ENCODE peak calls at places on chromosomes 3 and 15, in nine cellular contexts. One of them, this sample, is unnamed.

GRCh38 chr3:135927170-135927569 is 38.4 kb upstream of the PPP2R3A start:
- DNase-seq in tibial nerve: no peak
- DNase-seq in uterus: no peak
- DNase-seq in transverse colon: no peak
- DNase-seq in right lobe of liver: no peak
- DNase-seq in endothelial cell of umbilical vein: no peak
- DNase-seq in heart left ventricle: no peak
- DNase-seq in HCT116: no peak
- DNase-seq in sigmoid colon: no peak
- DNase-seq in this sample: no peak

GRCh38 chr3:4850211-4850927 is 128.9 kb upstream of the BHLHE40 start:
- DNase-seq in tibial nerve: no peak
- DNase-seq in uterus: no peak
- DNase-seq in transverse colon: no peak
- DNase-seq in right lobe of liver: no peak
- DNase-seq in endothelial cell of umbilical vein: no peak
- DNase-seq in heart left ventricle: no peak
- DNase-seq in HCT116: no peak
- DNase-seq in sigmoid colon: no peak
- DNase-seq in this sample: no peak

GRCh38 chr15:33641069-33641468 is 327.2 kb upstream of the CHRM5 start:
- DNase-seq in tibial nerve: no peak
- DNase-seq in uterus: no peak
- DNase-seq in transverse colon: no peak
- DNase-seq in right lobe of liver: no peak
- DNase-seq in endothelial cell of umbilical vein: no peak
- DNase-seq in heart left ventricle: no peak
- DNase-seq in HCT116: no peak
- DNase-seq in sigmoid colon: no peak
- DNase-seq in this sample: no peak

GRCh38 chr3:154889227-154889634 is 190.9 kb upstream of the MME start:
- DNase-seq in tibial nerve: no peak
- DNase-seq in uterus: no peak
- DNase-seq in transverse colon: no peak
- DNase-seq in right lobe of liver: no peak
- DNase-seq in endothelial cell of umbilical vein: no peak
- DNase-seq in heart left ventricle: no peak
- DNase-seq in HCT116: no peak
- DNase-seq in sigmoid colon: no peak
- DNase-seq in this sample: no peak

GRCh38 chr3:160400048-160400630 is 689 bp downstream of the SMC4 start:
- DNase-seq in tibial nerve: no peak
- DNase-seq in uterus: peak
- DNase-seq in transverse colon: peak
- DNase-seq in right lobe of liver: peak
- DNase-seq in endothelial cell of umbilical vein: peak
- DNase-seq in heart left ventricle: peak
- DNase-seq in HCT116: no peak
- DNase-seq in sigmoid colon: peak
- DNase-seq in this sample: peak

GRCh38 chr15:71042356-71042922 is 72.8 kb upstream of the THSD4 start:
- DNase-seq in tibial nerve: no peak
- DNase-seq in uterus: no peak
- DNase-seq in transverse colon: no peak
- DNase-seq in right lobe of liver: no peak
- DNase-seq in endothelial cell of umbilical vein: no peak
- DNase-seq in heart left ventricle: no peak
- DNase-seq in HCT116: no peak
- DNase-seq in sigmoid colon: no peak
- DNase-seq in this sample: no peak

GRCh38 chr3:194602580-194603300 is 30.5 kb downstream of the TMEM44 start:
- DNase-seq in tibial nerve: no peak
- DNase-seq in uterus: no peak
- DNase-seq in transverse colon: no peak
- DNase-seq in right lobe of liver: no peak
- DNase-seq in endothelial cell of umbilical vein: no peak
- DNase-seq in heart left ventricle: no peak
- DNase-seq in HCT116: no peak
- DNase-seq in sigmoid colon: no peak
- DNase-seq in this sample: no peak

GRCh38 chr3:193704431-193704830 is 111.4 kb downstream of the OPA1 start:
- DNase-seq in tibial nerve: no peak
- DNase-seq in uterus: no peak
- DNase-seq in transverse colon: no peak
- DNase-seq in right lobe of liver: no peak
- DNase-seq in endothelial cell of umbilical vein: no peak
- DNase-seq in heart left ventricle: no peak
- DNase-seq in HCT116: no peak
- DNase-seq in sigmoid colon: no peak
- DNase-seq in this sample: peak

GRCh38 chr15:96115642-96116041 is 214.9 kb upstream of the NR2F2 start:
- DNase-seq in tibial nerve: no peak
- DNase-seq in uterus: no peak
- DNase-seq in transverse colon: no peak
- DNase-seq in right lobe of liver: no peak
- DNase-seq in endothelial cell of umbilical vein: no peak
- DNase-seq in heart left ventricle: no peak
- DNase-seq in HCT116: no peak
- DNase-seq in sigmoid colon: no peak
- DNase-seq in this sample: no peak

GRCh38 chr3:193963808-193964516 is 172.0 kb upstream of the HES1 start:
- DNase-seq in tibial nerve: no peak
- DNase-seq in uterus: no peak
- DNase-seq in transverse colon: no peak
- DNase-seq in right lobe of liver: no peak
- DNase-seq in endothelial cell of umbilical vein: no peak
- DNase-seq in heart left ventricle: no peak
- DNase-seq in HCT116: no peak
- DNase-seq in sigmoid colon: no peak
- DNase-seq in this sample: no peak

GRCh38 chr15:33547876-33548275 is 237.1 kb downstream of the RYR3 start:
- DNase-seq in tibial nerve: no peak
- DNase-seq in uterus: no peak
- DNase-seq in transverse colon: no peak
- DNase-seq in right lobe of liver: no peak
- DNase-seq in endothelial cell of umbilical vein: peak
- DNase-seq in heart left ventricle: no peak
- DNase-seq in HCT116: no peak
- DNase-seq in sigmoid colon: no peak
- DNase-seq in this sample: peak

GRCh38 chr3:135325726-135326245 is 530.7 kb downstream of the EPHB1 start:
- DNase-seq in tibial nerve: no peak
- DNase-seq in uterus: no peak
- DNase-seq in transverse colon: no peak
- DNase-seq in right lobe of liver: no peak
- DNase-seq in endothelial cell of umbilical vein: no peak
- DNase-seq in heart left ventricle: no peak
- DNase-seq in HCT116: no peak
- DNase-seq in sigmoid colon: no peak
- DNase-seq in this sample: peak

GRCh38 chr3:182969277-182969676 is 11.1 kb downstream of the DCUN1D1 start:
- DNase-seq in tibial nerve: no peak
- DNase-seq in uterus: no peak
- DNase-seq in transverse colon: no peak
- DNase-seq in right lobe of liver: no peak
- DNase-seq in endothelial cell of umbilical vein: no peak
- DNase-seq in heart left ventricle: no peak
- DNase-seq in HCT116: no peak
- DNase-seq in sigmoid colon: no peak
- DNase-seq in this sample: no peak

GRCh38 chr3:41190509-41191284 is 8.6 kb upstream of the CTNNB1 start:
- DNase-seq in tibial nerve: no peak
- DNase-seq in uterus: no peak
- DNase-seq in transverse colon: no peak
- DNase-seq in right lobe of liver: no peak
- DNase-seq in endothelial cell of umbilical vein: no peak
- DNase-seq in heart left ventricle: no peak
- DNase-seq in HCT116: no peak
- DNase-seq in sigmoid colon: no peak
- DNase-seq in this sample: no peak

GRCh38 chr3:29202368-29202767 is 78.5 kb upstream of the RBMS3 start:
- DNase-seq in tibial nerve: no peak
- DNase-seq in uterus: no peak
- DNase-seq in transverse colon: no peak
- DNase-seq in right lobe of liver: no peak
- DNase-seq in endothelial cell of umbilical vein: peak
- DNase-seq in heart left ventricle: no peak
- DNase-seq in HCT116: no peak
- DNase-seq in sigmoid colon: no peak
- DNase-seq in this sample: no peak

GRCh38 chr3:137041251-137041650 is 83.5 kb downstream of the IL20RB start:
- DNase-seq in tibial nerve: no peak
- DNase-seq in uterus: no peak
- DNase-seq in transverse colon: no peak
- DNase-seq in right lobe of liver: no peak
- DNase-seq in endothelial cell of umbilical vein: no peak
- DNase-seq in heart left ventricle: no peak
- DNase-seq in HCT116: no peak
- DNase-seq in sigmoid colon: no peak
- DNase-seq in this sample: no peak

DNA sequence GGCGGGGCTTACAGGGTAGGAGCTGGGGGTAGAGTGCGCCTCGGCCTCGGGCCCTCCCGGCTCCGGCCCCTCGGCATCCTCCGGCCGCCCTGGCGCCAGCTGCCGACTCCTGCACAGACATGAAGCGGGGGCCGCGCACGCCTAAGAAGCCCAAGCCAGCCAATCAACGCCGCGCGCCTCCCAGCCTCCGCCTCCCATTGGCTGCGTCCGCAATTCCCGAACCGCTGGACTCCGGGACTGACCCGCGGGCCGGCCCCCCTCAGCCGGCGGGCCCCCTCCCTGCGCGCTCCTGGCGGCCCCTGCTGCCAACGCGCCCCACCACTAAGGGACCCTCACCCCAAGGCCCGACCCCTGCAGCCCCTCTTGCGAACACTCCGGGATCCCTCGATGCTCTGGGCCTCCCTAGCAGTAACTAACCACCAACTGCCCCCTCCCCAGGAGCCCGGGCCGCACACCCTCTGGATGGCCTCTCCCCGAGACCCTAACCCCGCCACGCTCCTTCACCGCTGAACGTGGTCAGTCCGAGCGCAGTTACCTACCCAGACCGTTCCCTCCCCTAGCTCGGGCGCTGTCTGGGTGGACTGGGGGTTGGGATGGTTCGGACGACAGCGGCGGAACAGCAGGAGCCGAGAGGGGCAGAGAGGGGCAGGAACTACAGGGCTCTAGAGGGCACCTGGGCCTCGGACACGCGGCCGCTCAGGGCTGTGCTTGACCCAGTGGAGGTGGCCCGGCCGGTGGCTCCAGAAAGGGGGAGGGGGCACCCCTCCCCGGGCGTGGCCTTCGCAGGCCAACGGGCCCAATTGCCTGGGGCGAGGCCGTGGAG is 5.0 kb downstream of the GATA2 start:
- DNase-seq in tibial nerve: no peak
- DNase-seq in uterus: peak
- DNase-seq in transverse colon: peak
- DNase-seq in right lobe of liver: peak
- DNase-seq in endothelial cell of umbilical vein: peak
- DNase-seq in heart left ventricle: peak
- DNase-seq in HCT116: peak
- DNase-seq in sigmoid colon: peak
- DNase-seq in this sample: peak
- TF ChIP-seq POLR2A in tibial nerve: peak
- TF ChIP-seq POLR2A in uterus: peak
- TF ChIP-seq POLR2A in transverse colon: no peak
- TF ChIP-seq POLR2A in right lobe of liver: peak
- TF ChIP-seq POLR2A in endothelial cell of umbilical vein: peak
- TF ChIP-seq POLR2A in heart left ventricle: peak
- TF ChIP-seq POLR2A in HCT116: peak
- TF ChIP-seq POLR2A in sigmoid colon: no peak
- TF ChIP-seq POLR2A in this sample: no peak

DNA sequence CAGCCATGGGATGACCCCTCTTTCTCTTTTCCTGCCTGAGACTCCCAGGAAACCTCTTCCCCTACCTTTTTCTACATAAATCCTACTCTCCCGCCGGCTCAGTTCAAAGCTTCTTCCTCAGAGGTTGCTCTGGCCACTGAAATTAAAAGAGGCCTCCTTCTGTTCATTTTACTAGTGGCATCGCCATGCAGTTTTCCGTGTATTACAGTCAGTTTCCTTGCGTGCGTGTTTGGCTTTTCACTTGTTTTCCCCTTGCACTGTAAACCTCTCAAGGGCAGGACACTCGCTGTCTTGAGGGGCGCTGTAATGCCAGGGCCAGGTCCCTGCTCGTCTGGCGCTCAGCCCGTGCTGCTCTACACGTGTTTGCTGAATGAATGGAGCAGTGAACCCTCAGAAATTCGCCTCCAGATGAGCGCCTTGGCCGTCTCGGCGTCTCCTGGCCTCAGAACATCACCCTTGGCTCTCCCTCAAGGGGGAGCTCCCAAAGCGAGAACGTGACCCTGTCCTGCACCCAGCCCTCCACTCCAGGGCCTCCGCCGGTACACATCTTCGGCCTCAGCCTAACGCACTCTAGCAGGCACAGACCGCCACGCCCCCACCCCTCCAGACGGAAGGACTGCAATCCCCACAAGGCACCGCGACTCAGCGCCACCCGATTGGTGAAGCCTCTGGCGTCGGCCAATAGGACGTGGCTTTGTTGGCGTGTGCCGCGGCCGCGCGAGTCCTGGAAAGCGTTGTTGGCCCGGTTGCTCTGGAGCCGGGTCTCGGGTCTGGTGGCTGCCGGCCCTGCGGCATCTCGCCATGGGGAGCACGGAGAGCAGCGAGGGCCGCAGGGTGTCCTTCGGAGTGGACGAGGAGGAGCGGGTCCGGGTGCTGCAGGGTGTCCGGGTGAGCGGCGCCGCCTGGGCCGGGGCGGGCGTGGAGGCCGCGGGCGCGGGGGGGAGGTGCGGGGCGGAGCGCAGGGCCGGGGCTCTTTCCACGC is at the start of gene CHCHD6:
- DNase-seq in tibial nerve: peak
- DNase-seq in uterus: peak
- DNase-seq in transverse colon: peak
- DNase-seq in right lobe of liver: peak
- DNase-seq in endothelial cell of umbilical vein: peak
- DNase-seq in heart left ventricle: peak
- DNase-seq in HCT116: peak
- DNase-seq in sigmoid colon: peak
- DNase-seq in this sample: peak
- TF ChIP-seq POLR2A in tibial nerve: no peak
- TF ChIP-seq POLR2A in uterus: no peak
- TF ChIP-seq POLR2A in transverse colon: no peak
- TF ChIP-seq POLR2A in right lobe of liver: no peak
- TF ChIP-seq POLR2A in endothelial cell of umbilical vein: no peak
- TF ChIP-seq POLR2A in heart left ventricle: no peak
- TF ChIP-seq POLR2A in HCT116: no peak
- TF ChIP-seq POLR2A in sigmoid colon: no peak
- TF ChIP-seq POLR2A in this sample: peak

GRCh38 chr15:31349233-31350141 is 22.9 kb downstream of the KLF13 start:
- DNase-seq in tibial nerve: no peak
- DNase-seq in uterus: no peak
- DNase-seq in transverse colon: no peak
- DNase-seq in right lobe of liver: no peak
- DNase-seq in endothelial cell of umbilical vein: no peak
- DNase-seq in heart left ventricle: no peak
- DNase-seq in HCT116: no peak
- DNase-seq in sigmoid colon: no peak
- DNase-seq in this sample: peak
- TF ChIP-seq POLR2A in tibial nerve: no peak
- TF ChIP-seq POLR2A in uterus: no peak
- TF ChIP-seq POLR2A in transverse colon: no peak
- TF ChIP-seq POLR2A in right lobe of liver: no peak
- TF ChIP-seq POLR2A in endothelial cell of umbilical vein: no peak
- TF ChIP-seq POLR2A in heart left ventricle: no peak
- TF ChIP-seq POLR2A in HCT116: no peak
- TF ChIP-seq POLR2A in sigmoid colon: no peak
- TF ChIP-seq POLR2A in this sample: no peak

GRCh38 chr3:52062499-52062898 is 6.1 kb upstream of the DUSP7 start:
- DNase-seq in tibial nerve: no peak
- DNase-seq in uterus: peak
- DNase-seq in transverse colon: peak
- DNase-seq in right lobe of liver: no peak
- DNase-seq in endothelial cell of umbilical vein: peak
- DNase-seq in heart left ventricle: no peak
- DNase-seq in HCT116: peak
- DNase-seq in sigmoid colon: no peak
- DNase-seq in this sample: no peak
- TF ChIP-seq POLR2A in tibial nerve: no peak
- TF ChIP-seq POLR2A in uterus: no peak
- TF ChIP-seq POLR2A in transverse colon: no peak
- TF ChIP-seq POLR2A in right lobe of liver: no peak
- TF ChIP-seq POLR2A in endothelial cell of umbilical vein: no peak
- TF ChIP-seq POLR2A in heart left ventricle: no peak
- TF ChIP-seq POLR2A in HCT116: no peak
- TF ChIP-seq POLR2A in sigmoid colon: no peak
- TF ChIP-seq POLR2A in this sample: no peak